ENCODE peak calls at places on chromosomes 16 and 17, in four cellular contexts. One of them, this sample, is unnamed.

GRCh38 chr16:48279199-48279598 is 31.9 kb upstream of the ABCC11 start:
- DNase-seq in H1: no peak
- DNase-seq in GM12878: no peak
- DNase-seq in HepG2: no peak
- DNase-seq in this sample: no peak

GRCh38 chr17:78117027-78117981 is 11.3 kb downstream of the TMC6 start:
- DNase-seq in GM12878: no peak
- DNase-seq in H1: no peak
- DNase-seq in HepG2: no peak
- DNase-seq in this sample: peak

GRCh38 chr16:73192227-73192894 is 144.4 kb upstream of the ZFHX3 start:
- DNase-seq in H1: no peak
- DNase-seq in HepG2: no peak
- DNase-seq in GM12878: no peak
- DNase-seq in this sample: no peak

GRCh38 chr17:64354396-64354795 is 36.3 kb downstream of the PECAM1 start:
- DNase-seq in GM12878: no peak
- DNase-seq in H1: no peak
- DNase-seq in HepG2: no peak
- DNase-seq in this sample: no peak

GRCh38 chr17:19398301-19399181 is 11.6 kb upstream of the MFAP4 start:
- DNase-seq in H1: no peak
- DNase-seq in HepG2: no peak
- DNase-seq in GM12878: no peak
- DNase-seq in this sample: peak

GRCh38 chr17:77356690-77357201 is 216.0 kb downstream of the SEC14L1 start:
- DNase-seq in GM12878: no peak
- DNase-seq in HepG2: no peak
- DNase-seq in H1: no peak
- DNase-seq in this sample: no peak

GRCh38 chr17:21301593-21302550 is 17.4 kb downstream of the MAP2K3 start:
- DNase-seq in HepG2: no peak
- DNase-seq in H1: no peak
- DNase-seq in GM12878: no peak
- DNase-seq in this sample: peak

GRCh38 chr16:71916397-71916920 is 21.1 kb downstream of the IST1 start:
- DNase-seq in GM12878: no peak
- DNase-seq in HepG2: no peak
- DNase-seq in H1: no peak
- DNase-seq in this sample: no peak

GRCh38 chr16:23859713-23860269 is 24.0 kb downstream of the PRKCB start:
- DNase-seq in GM12878: no peak
- DNase-seq in HepG2: no peak
- DNase-seq in H1: no peak
- DNase-seq in this sample: no peak

GRCh38 chr17:67571478-67571877 is 146.3 kb upstream of the NOL11 start:
- DNase-seq in GM12878: no peak
- DNase-seq in HepG2: no peak
- DNase-seq in H1: no peak
- DNase-seq in this sample: no peak

GRCh38 chr16:2273484-2273883 is 5.6 kb upstream of the RNPS1 start:
- DNase-seq in HepG2: no peak
- DNase-seq in GM12878: no peak
- DNase-seq in H1: no peak
- DNase-seq in this sample: no peak

GRCh38 chr17:20159406-20160075 is 150.4 kb downstream of the SPECC1 start:
- DNase-seq in H1: no peak
- DNase-seq in HepG2: no peak
- DNase-seq in GM12878: no peak
- DNase-seq in this sample: no peak

GRCh38 chr17:2931901-2932300 is 131.5 kb downstream of the OR1D5 start:
- DNase-seq in HepG2: no peak
- DNase-seq in GM12878: no peak
- DNase-seq in H1: no peak
- DNase-seq in this sample: no peak

GRCh38 chr17:79617740-79618382 is 7.0 kb upstream of the RBFOX3 start:
- DNase-seq in HepG2: no peak
- DNase-seq in GM12878: no peak
- DNase-seq in H1: no peak
- DNase-seq in this sample: no peak

GRCh38 chr17:927611-928461 is 51.7 kb downstream of the NXN start:
- DNase-seq in H1: no peak
- DNase-seq in HepG2: no peak
- DNase-seq in GM12878: no peak
- DNase-seq in this sample: no peak

GRCh38 chr17:78862073-78863023 is 21.7 kb upstream of the USP36 start:
- DNase-seq in HepG2: peak
- DNase-seq in GM12878: no peak
- DNase-seq in H1: no peak
- DNase-seq in this sample: no peak

GRCh38 chr17:81418710-81419332 is 23.6 kb downstream of the BAHCC1 start:
- DNase-seq in GM12878: no peak
- DNase-seq in HepG2: no peak
- DNase-seq in H1: no peak
- DNase-seq in this sample: no peak
- TF ChIP-seq TCF12 in GM12878: no peak
- TF ChIP-seq TCF12 in HepG2: no peak
- TF ChIP-seq TCF12 in H1: no peak
- TF ChIP-seq TCF12 in this sample: no peak

GRCh38 chr17:55617441-55617840 is 105.2 kb downstream of the TMEM100 start:
- DNase-seq in H1: no peak
- DNase-seq in GM12878: no peak
- DNase-seq in HepG2: no peak
- DNase-seq in this sample: no peak
- TF ChIP-seq TCF12 in H1: no peak
- TF ChIP-seq TCF12 in GM12878: no peak
- TF ChIP-seq TCF12 in HepG2: no peak
- TF ChIP-seq TCF12 in this sample: no peak

DNA sequence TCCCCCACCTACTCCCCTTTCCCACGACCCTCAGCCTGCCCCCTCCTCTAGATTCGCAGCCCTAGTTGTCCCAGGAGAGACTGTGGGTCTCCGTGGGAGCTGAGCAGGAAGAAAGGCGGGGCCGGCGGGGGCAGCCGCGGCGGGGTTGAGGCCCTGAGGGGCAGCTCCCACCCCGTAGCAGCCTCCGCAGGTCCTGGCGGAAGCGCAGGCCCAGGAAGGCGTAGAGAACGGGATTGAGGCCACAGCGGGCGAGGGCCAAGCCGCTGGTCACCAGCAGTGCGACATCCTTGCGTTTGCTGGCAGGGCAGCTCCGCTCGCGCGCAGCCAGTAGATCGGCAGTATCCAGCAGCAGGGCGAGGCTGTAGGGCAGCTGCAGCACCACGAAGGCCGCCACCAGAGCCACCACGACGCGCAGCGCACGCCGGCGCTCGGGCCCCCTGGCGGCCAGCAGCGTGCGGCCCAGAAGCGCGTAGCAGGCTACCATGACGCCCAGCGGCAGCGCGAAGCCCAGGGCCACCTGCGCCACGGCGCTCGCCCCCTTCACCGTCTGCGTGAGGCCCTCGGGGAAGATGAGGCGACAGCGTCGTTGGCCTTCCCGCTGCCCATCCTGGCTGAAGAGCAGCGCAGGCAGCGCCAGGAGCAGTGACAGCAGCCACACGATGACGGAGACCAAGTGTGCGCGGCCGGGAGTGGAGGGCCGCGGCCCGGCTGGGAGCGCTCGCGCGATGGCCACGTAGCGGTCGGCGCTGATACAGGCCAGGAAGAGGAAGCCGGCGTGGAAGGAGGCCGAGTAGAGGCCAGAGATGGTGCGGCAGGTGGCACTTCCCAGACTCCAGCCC is 1.9 kb downstream of the CCR10 start:
- DNase-seq in H1: no peak
- DNase-seq in GM12878: no peak
- DNase-seq in HepG2: no peak
- DNase-seq in this sample: peak
- TF ChIP-seq TCF12 in H1: peak
- TF ChIP-seq TCF12 in GM12878: peak
- TF ChIP-seq TCF12 in HepG2: no peak
- TF ChIP-seq TCF12 in this sample: no peak

GRCh38 chr16:20766294-20766693 is 2.5 kb downstream of the ACSM3 start:
- DNase-seq in H1: no peak
- DNase-seq in HepG2: no peak
- DNase-seq in GM12878: no peak
- DNase-seq in this sample: no peak

GRCh38 chr16:20768818-20769217 is 5.0 kb downstream of the ACSM3 start:
- DNase-seq in H1: no peak
- DNase-seq in GM12878: no peak
- DNase-seq in HepG2: no peak
- DNase-seq in this sample: no peak

GRCh38 chr16:20767577-20767976 is 3.8 kb downstream of the ACSM3 start:
- DNase-seq in HepG2: peak
- DNase-seq in GM12878: no peak
- DNase-seq in H1: no peak
- DNase-seq in this sample: no peak

GRCh38 chr16:20765732-20766131 is 1.9 kb downstream of the ACSM3 start:
- DNase-seq in H1: no peak
- DNase-seq in GM12878: no peak
- DNase-seq in HepG2: no peak
- DNase-seq in this sample: no peak

GRCh38 chr16:20768121-20768520 is 4.3 kb downstream of the ACSM3 start:
- DNase-seq in HepG2: no peak
- DNase-seq in H1: no peak
- DNase-seq in GM12878: no peak
- DNase-seq in this sample: no peak
- TF ChIP-seq TCF12 in HepG2: no peak
- TF ChIP-seq TCF12 in H1: no peak
- TF ChIP-seq TCF12 in GM12878: no peak
- TF ChIP-seq TCF12 in this sample: no peak

This sample was measured in SK-N-SH.